ENCODE peak calls at places on chromosomes 13 and 19, in eight cellular contexts. R is activated T-cell treated with anti-CD3 and anti-CD28 coated beads for 24 hours; W is NCI-H187; Y is pancreas; O is stimulated activated CD4-positive, alpha-beta T cell treated with anti-CD3 and anti-CD28 coated beads, Interleukin-1b, Interleukin-23, amount 100 ng/mL, for 1 hour; M is H9; K is GM12865; I is tibial nerve. E is an unnamed sample.

GRCh38 chr19:33745297-33745696 is 51.4 kb upstream of the KCTD15 start:
- DNase-seq in R (no peak), W (no peak), Y (no peak), O (no peak), M (no peak), K (no peak), I (no peak), E (no peak)

GRCh38 chr13:42709276-42709675 is 72.1 kb upstream of the FAM216B start:
- DNase-seq in R (no peak), W (no peak), Y (no peak), O (no peak), M (no peak), K (no peak), I (no peak), E (no peak)

GRCh38 chr13:44955421-44955820 is 33.9 kb downstream of the NUFIP1 start:
- DNase-seq in R (no peak), W (no peak), Y (peak), O (no peak), M (no peak), K (no peak), I (no peak), E (no peak)

GRCh38 chr13:59461411-59461810 is 702.3 kb downstream of the DIAPH3 start:
- DNase-seq in R (no peak), W (no peak), Y (no peak), O (no peak), M (no peak), K (no peak), I (no peak), E (no peak)

GRCh38 chr13:48232420-48233096 is 448 bp upstream of the ITM2B start:
- DNase-seq in R (no peak), W (no peak), Y (no peak), O (no peak), M (no peak), K (no peak), I (no peak), E (no peak)

GRCh38 chr13:97762141-97762540 is 191.3 kb upstream of the IPO5 start:
- DNase-seq in R (no peak), W (no peak), Y (no peak), O (no peak), M (no peak), K (no peak), I (no peak), E (no peak)

GRCh38 chr19:28705008-28705407 is 507.9 kb downstream of the UQCRFS1 start:
- DNase-seq in R (no peak), W (no peak), Y (no peak), O (no peak), M (no peak), K (no peak), I (no peak), E (no peak)

GRCh38 chr13:27643334-27644158 is 21.9 kb downstream of the POLR1D start:
- DNase-seq in R (no peak), W (no peak), Y (no peak), O (no peak), M (no peak), K (no peak), I (no peak), E (no peak)

GRCh38 chr13:29704648-29705047 is 109.2 kb upstream of the SLC7A1 start:
- DNase-seq in R (no peak), W (no peak), Y (no peak), O (no peak), M (no peak), K (no peak), I (no peak), E (no peak)

GRCh38 chr13:107035778-107036177 is 467.8 kb upstream of the ARGLU1 start:
- DNase-seq in R (no peak), W (no peak), Y (no peak), O (no peak), M (no peak), K (no peak), I (no peak), E (no peak)

GRCh38 chr19:17797397-17798201 is 2.7 kb downstream of the B3GNT3 start:
- DNase-seq in R (peak), W (no peak), Y (no peak), O (no peak), M (no peak), K (no peak), I (no peak), E (no peak)

GRCh38 chr13:111280666-111281577 is 39.5 kb upstream of the TEX29 start:
- DNase-seq in R (no peak), W (no peak), Y (no peak), O (no peak), M (no peak), K (no peak), I (no peak), E (no peak)

GRCh38 chr13:23372264-23372905 is 61.1 kb downstream of the SACS start:
- DNase-seq in R (no peak), W (no peak), Y (no peak), O (no peak), M (no peak), K (peak), I (no peak), E (no peak)

GRCh38 chr19:9878511-9879196 is 43.5 kb downstream of the PIN1 start:
- DNase-seq in R (no peak), W (no peak), Y (no peak), O (no peak), M (no peak), K (peak), I (no peak), E (no peak)

GRCh38 chr19:44684892-44685847 is 13.8 kb upstream of the CEACAM16 start:
- DNase-seq in R (no peak), W (no peak), Y (peak), O (no peak), M (peak), K (peak), I (no peak), E (no peak)

GRCh38 chr13:67416047-67416925 is 186.2 kb upstream of the PCDH9 start:
- DNase-seq in R (no peak), W (no peak), Y (peak), O (no peak), M (peak), K (peak), I (no peak), E (no peak)

GRCh38 chr19:752652-753517 is 2.0 kb downstream of the MISP start:
- DNase-seq in R (no peak), W (no peak), Y (peak), O (no peak), M (no peak), K (no peak), I (peak), E (no peak)

E was measured in naive thymus-derived CD8-positive, alpha-beta T cell.